ENCODE peak calls at places on chromosomes 5 and 9, in seven cellular contexts. E is cardiac muscle cell; T is left lung; W is psoas muscle; D is Peyer's patch; M is uterus; K is CD4-positive, alpha-beta memory T cell. V is an unnamed sample. For H3K36me3, the result is how much of the 10 kb centered on the place peaks cover.

GRCh38 chr9:129006328-129007034 is 21.6 kb downstream of the SH3GLB2 start:
- DNase-seq in D (peak), T (no peak), M (peak), E (peak), K (peak), W (peak), V (peak)

GRCh38 chr5:6506631-6507030 is 58.0 kb downstream of the UBE2QL1 start:
- DNase-seq in K (no peak), E (no peak), T (no peak), M (no peak), W (no peak), D (no peak), V (no peak)

GRCh38 chr9:35033101-35033500 is 39.3 kb downstream of the VCP start:
- DNase-seq in W (no peak), E (no peak), D (no peak), M (no peak), T (no peak), K (no peak), V (no peak)

GRCh38 chr5:115629903-115630302 is 4.1 kb upstream of the TMED7 start:
- DNase-seq in M (no peak), W (no peak), E (no peak), D (no peak), K (no peak), T (no peak), V (no peak)

GRCh38 chr5:154046486-154046885 is 7.7 kb downstream of the MFAP3 start:
- DNase-seq in K (no peak), T (no peak), W (no peak), M (no peak), D (no peak), E (peak), V (no peak)

GRCh38 chr5:142697846-142698245 is 12.0 kb upstream of the FGF1 start:
- DNase-seq in E (peak), M (peak), W (peak), K (no peak), T (no peak), D (no peak), V (no peak)

GRCh38 chr5:101678494-101679193 is 617.4 kb downstream of the SLCO4C1 start:
- DNase-seq in D (peak), T (peak), E (peak), K (peak), W (no peak), M (peak), V (no peak)

GRCh38 chr9:79257215-79257614 is 314.6 kb upstream of the TLE4 start:
- DNase-seq in E (no peak), K (no peak), W (no peak), D (no peak), M (no peak), T (no peak), V (no peak)

GRCh38 chr9:137793196-137793841 is 84.3 kb upstream of the CACNA1B start:
- DNase-seq in W (no peak), K (no peak), D (no peak), M (no peak), T (peak), E (no peak), V (peak)

GRCh38 chr9:86531273-86531672 is 177.1 kb upstream of the TUT7 start:
- DNase-seq in T (no peak), E (no peak), M (no peak), K (no peak), D (no peak), W (no peak), V (no peak)

GRCh38 chr9:91577540-91577939 is 153.9 kb upstream of the NFIL3 start:
- DNase-seq in M (no peak), K (no peak), D (no peak), E (peak), W (no peak), T (no peak), V (no peak)

GRCh38 chr5:179862891-179863290 is 4.3 kb upstream of the MRNIP start:
- DNase-seq in T (no peak), W (peak), D (no peak), E (no peak), M (no peak), K (no peak), V (no peak)

GRCh38 chr9:128113526-128114325 is 13.8 kb downstream of the PTGES2 start:
- DNase-seq in T (peak), E (no peak), W (peak), M (no peak), K (no peak), D (peak), V (peak)

GRCh38 chr5:38660194-38660668 is 103.8 kb upstream of the LIFR start:
- DNase-seq in E (no peak), T (no peak), D (no peak), M (no peak), W (peak), K (no peak), V (no peak)

GRCh38 chr5:27234916-27235315 is 196.5 kb upstream of the CDH9 start:
- DNase-seq in T (no peak), E (no peak), D (no peak), K (no peak), M (no peak), W (no peak), V (no peak)

GRCh38 chr5:78827725-78828124 is 157.4 kb downstream of the ARSB start:
- DNase-seq in W (no peak), T (no peak), E (no peak), K (no peak), M (no peak), D (no peak), V (no peak)

GRCh38 chr5:76942581-76942980 is 10.3 kb upstream of the CRHBP start:
- DNase-seq in K (no peak), E (no peak), T (no peak), W (no peak), D (no peak), M (no peak), V (no peak)

GRCh38 chr5:59152701-59153245 is 569.9 kb downstream of the RAB3C start:
- DNase-seq in E (no peak), K (peak), T (no peak), W (no peak), D (no peak), M (no peak), V (no peak)

GRCh38 chr5:32522429-32523143 is 62.8 kb upstream of the SUB1 start:
- DNase-seq in D (no peak), K (peak), T (peak), M (no peak), W (peak), E (peak), V (peak)

GRCh38 chr5:154039458-154039829 is 677 bp downstream of the MFAP3 start:
- DNase-seq in K (no peak), W (no peak), D (no peak), M (no peak), T (no peak), E (no peak), V (no peak)

GRCh38 chr5:140311011-140311467 is 8.1 kb upstream of the PFDN1 start:
- DNase-seq in K (no peak), E (peak), T (no peak), D (peak), W (no peak), M (no peak), V (no peak)

GRCh38 chr9:107952773-107953172 is 463.2 kb upstream of the KLF4 start:
- DNase-seq in M (no peak), K (no peak), D (no peak), E (no peak), T (no peak), W (no peak), V (no peak)

GRCh38 chr5:65035212-65036206 is 266.8 kb downstream of the CWC27 start:
- DNase-seq in K (peak), W (peak), E (peak), D (peak), T (peak), M (peak), V (peak)

GRCh38 chr9:78565481-78565880 is 268.6 kb downstream of the PSAT1 start:
- DNase-seq in M (no peak), W (no peak), E (no peak), D (no peak), K (no peak), T (no peak), V (no peak)

GRCh38 chr9:23088932-23089364 is 642.3 kb downstream of the DMRTA1 start:
- DNase-seq in E (no peak), K (no peak), D (no peak), W (no peak), M (no peak), T (no peak), V (peak)

GRCh38 chr5:10746711-10747110 is 14.3 kb downstream of the DAP start:
- DNase-seq in M (no peak), D (peak), E (no peak), T (no peak), W (no peak), K (no peak), V (no peak)

GRCh38 chr5:30368064-30368463 is 825.4 kb upstream of the CDH6 start:
- DNase-seq in K (no peak), W (no peak), M (no peak), E (no peak), D (no peak), T (no peak), V (no peak)

GRCh38 chr9:134834957-134835419 is 45.6 kb upstream of the FCN2 start:
- DNase-seq in D (no peak), E (no peak), K (no peak), W (no peak), M (no peak), T (no peak), V (no peak)

GRCh38 chr9:134834217-134834956 is 46.2 kb upstream of the FCN2 start:
- DNase-seq in K (no peak), T (no peak), E (no peak), D (no peak), W (no peak), M (no peak), V (no peak)

GRCh38 chr9:134832471-134832870 is 48.1 kb upstream of the FCN2 start:
- DNase-seq in M (no peak), K (no peak), T (no peak), D (no peak), W (no peak), E (no peak), V (no peak)

GRCh38 chr9:134835455-134835854 is 45.2 kb upstream of the FCN2 start:
- DNase-seq in E (no peak), W (peak), D (no peak), M (no peak), K (no peak), T (no peak), V (no peak)

GRCh38 chr9:134833294-134833880 is 47.2 kb upstream of the FCN2 start:
- DNase-seq in M (no peak), W (no peak), T (no peak), K (no peak), D (no peak), E (no peak), V (no peak)
- H3K36me3 ChIP-seq in M (under half), W (under half), T (under half), K (under half), D (under half), E (under half), V (under half)

GRCh38 chr5:159901772-159902171 is 14.5 kb upstream of the ADRA1B start:
- DNase-seq in D (no peak), M (no peak), E (no peak), T (no peak), W (no peak), K (no peak), V (no peak)
- H3K27ac ChIP-seq in D (no peak), M (no peak), E (no peak), T (no peak), W (no peak), K (no peak), V (no peak)

DNA sequence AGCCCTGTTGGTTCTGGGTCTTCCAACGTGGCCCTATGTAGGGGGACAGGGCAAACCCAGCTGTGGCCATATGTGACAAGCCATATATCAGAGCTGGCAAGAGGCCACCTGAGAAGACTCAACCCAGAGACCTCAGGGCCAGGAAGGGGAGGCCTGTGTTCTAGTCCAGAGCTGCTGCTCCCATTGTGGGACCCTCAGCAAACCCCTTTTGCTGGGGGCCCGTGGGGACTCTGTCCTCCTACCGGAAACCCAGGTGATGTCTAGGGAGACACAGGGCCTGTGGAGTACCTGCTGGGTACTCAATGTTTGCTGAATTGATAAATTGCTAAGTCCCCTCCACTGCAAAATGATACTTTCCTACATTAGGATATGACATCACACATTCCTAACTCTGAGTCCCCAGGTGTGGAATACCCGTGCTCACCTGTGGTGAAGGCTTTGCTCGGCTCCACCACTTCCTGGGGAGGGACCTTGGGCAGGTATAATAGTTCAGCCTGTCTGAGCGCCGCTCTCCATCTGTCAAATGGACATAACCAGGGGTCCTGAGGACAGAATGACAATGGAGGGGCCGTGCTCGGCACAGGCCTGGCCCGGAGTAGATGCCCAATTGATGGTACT is 38.4 kb upstream of the ASS1 start:
- DNase-seq in K (no peak), E (no peak), M (no peak), T (no peak), D (no peak), W (no peak), V (no peak)
- H3K36me3 ChIP-seq in K (under half), E (under half), M (under half), T (under half), D (under half), W (under half), V (under half)

GRCh38 chr5:40995816-40996586 is 75.1 kb downstream of the MROH2B start:
- DNase-seq in M (no peak), W (no peak), K (no peak), E (peak), D (no peak), T (no peak), V (no peak)

GRCh38 chr5:40988761-40989510 is 79.6 kb downstream of the C7 start:
- DNase-seq in T (no peak), K (no peak), D (no peak), W (no peak), E (no peak), M (no peak), V (no peak)

GRCh38 chr5:40991168-40991980 is 79.8 kb downstream of the MROH2B start:
- DNase-seq in M (peak), T (peak), K (no peak), W (no peak), D (peak), E (peak), V (no peak)

GRCh38 chr5:40987349-40987748 is 78.1 kb downstream of the C7 start:
- DNase-seq in K (no peak), E (no peak), T (no peak), D (no peak), W (no peak), M (no peak), V (no peak)

DNA sequence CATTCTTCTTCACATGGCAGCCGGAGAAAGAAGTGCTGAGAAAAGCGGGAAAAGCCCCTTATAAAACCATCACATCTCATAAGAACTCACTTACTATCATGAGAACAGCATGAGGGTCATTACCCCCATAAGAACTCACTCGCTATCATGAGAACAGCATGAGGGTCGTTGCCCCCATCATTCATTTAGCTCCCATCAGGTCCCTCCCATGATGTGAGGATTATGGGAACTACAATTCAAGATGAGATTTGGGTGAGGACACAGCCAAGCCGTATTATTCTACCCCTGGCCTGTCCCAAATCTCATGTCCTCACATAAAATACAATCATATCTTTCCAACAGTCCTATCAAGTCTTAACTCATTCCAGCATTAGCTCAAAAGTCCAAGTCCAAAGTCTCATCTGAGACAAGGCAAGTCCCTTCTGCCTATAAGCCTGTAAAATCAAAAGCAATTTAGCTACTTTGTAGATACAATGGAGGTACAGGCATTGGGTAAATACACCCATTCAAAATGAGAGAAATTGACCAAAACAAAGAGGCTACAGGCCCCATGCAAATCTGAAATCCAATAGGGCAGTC is 79.1 kb downstream of the MROH2B start:
- DNase-seq in M (no peak), T (no peak), E (peak), W (no peak), D (no peak), K (no peak), V (no peak)
- H3K27ac ChIP-seq in M (peak), T (peak), E (peak), W (peak), D (peak), K (no peak), V (peak)

DNA sequence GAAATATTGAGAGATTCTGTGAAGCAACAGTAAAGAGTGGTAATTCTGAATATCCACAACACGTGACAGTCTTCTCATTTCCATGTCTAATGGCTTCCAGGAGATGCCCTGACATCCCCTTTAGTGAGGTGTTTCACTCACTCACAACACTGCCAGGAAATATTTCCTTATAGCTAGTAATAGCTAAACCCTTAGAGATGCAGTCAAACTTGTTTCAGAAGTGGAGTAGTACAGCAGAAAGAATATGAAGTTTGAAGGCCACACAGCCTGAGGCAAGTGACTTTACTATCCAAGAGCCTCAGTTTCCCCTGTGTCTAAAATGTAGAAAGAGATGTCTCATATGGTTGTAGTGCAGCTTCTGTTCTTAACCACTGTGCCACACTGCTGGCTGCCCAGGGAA is 139.2 kb downstream of the CDK5RAP2 start:
- DNase-seq in T (no peak), D (no peak), E (no peak), W (no peak), K (no peak), M (no peak), V (no peak)
- H3K36me3 ChIP-seq in T (under half), D (under half), E (under half), W (half or more), K (under half), M (under half), V (under half)

V was measured in aorta.